ENCODE peak calls at places on chromosomes 5 and 9, in four cellular contexts. E is GM12878, Y is K562, P is WTC11. Q is an unnamed sample.

GRCh38 chr9:35272989-35273388 is 111.2 kb downstream of the UNC13B start:
- DNase-seq in E (no peak), Y (no peak), P (no peak), Q (no peak)

GRCh38 chr9:117224676-117225075 is 190.2 kb downstream of the ASTN2 start:
- DNase-seq in E (no peak), Y (no peak), P (no peak), Q (no peak)

GRCh38 chr9:81083821-81084512 is 605.4 kb downstream of the TLE1 start:
- DNase-seq in E (no peak), Y (no peak), P (no peak), Q (no peak)

GRCh38 chr5:80894083-80894482 is 66.1 kb upstream of the RASGRF2 start:
- DNase-seq in E (no peak), Y (no peak), P (no peak), Q (no peak)

GRCh38 chr9:76905984-76906861 is at the start of gene PRUNE2:
- DNase-seq in E (no peak), Y (no peak), P (peak), Q (no peak)

GRCh38 chr5:133337795-133338445 is 274.4 kb downstream of the FSTL4 start:
- DNase-seq in E (no peak), Y (no peak), P (no peak), Q (no peak)

GRCh38 chr5:53944981-53945380 is 365.4 kb downstream of the ARL15 start:
- DNase-seq in E (no peak), Y (no peak), P (no peak), Q (peak)

GRCh38 chr9:129166962-129167557 is 11.0 kb downstream of the IER5L start:
- DNase-seq in E (no peak), Y (peak), P (peak), Q (peak)

GRCh38 chr9:12290166-12290869 is 402.9 kb upstream of the TYRP1 start:
- DNase-seq in E (no peak), Y (no peak), P (no peak), Q (no peak)

GRCh38 chr9:109117856-109118801 is 1.6 kb downstream of the TMEM245 start:
- DNase-seq in E (no peak), Y (peak), P (no peak), Q (peak)

GRCh38 chr9:93304574-93305496 is 120.9 kb downstream of the WNK2 start:
- DNase-seq in E (no peak), Y (peak), P (peak), Q (peak)

GRCh38 chr5:150358261-150359095 is 981 bp downstream of the TCOF1 start:
- DNase-seq in E (no peak), Y (no peak), P (no peak), Q (peak)

GRCh38 chr5:4777435-4777834 is 362.7 kb upstream of the ADAMTS16 start:
- DNase-seq in E (no peak), Y (no peak), P (no peak), Q (no peak)

GRCh38 chr5:64163135-64163534 is 2.5 kb upstream of the RNF180 start:
- DNase-seq in E (no peak), Y (no peak), P (no peak), Q (no peak)

GRCh38 chr5:64161420-64161819 is 4.2 kb upstream of the RNF180 start:
- DNase-seq in E (no peak), Y (no peak), P (no peak), Q (no peak)

GRCh38 chr5:64156276-64156675 is 9.4 kb upstream of the RNF180 start:
- DNase-seq in E (no peak), Y (no peak), P (no peak), Q (no peak)

GRCh38 chr5:64160196-64160595 is 5.4 kb upstream of the RNF180 start:
- DNase-seq in E (no peak), Y (no peak), P (no peak), Q (no peak)

GRCh38 chr5:64158827-64159226 is 6.8 kb upstream of the RNF180 start:
- DNase-seq in E (no peak), Y (no peak), P (no peak), Q (no peak)
- TF ChIP-seq TCF7 in E (no peak), Y (no peak), P (no peak), Q (no peak)

DNA sequence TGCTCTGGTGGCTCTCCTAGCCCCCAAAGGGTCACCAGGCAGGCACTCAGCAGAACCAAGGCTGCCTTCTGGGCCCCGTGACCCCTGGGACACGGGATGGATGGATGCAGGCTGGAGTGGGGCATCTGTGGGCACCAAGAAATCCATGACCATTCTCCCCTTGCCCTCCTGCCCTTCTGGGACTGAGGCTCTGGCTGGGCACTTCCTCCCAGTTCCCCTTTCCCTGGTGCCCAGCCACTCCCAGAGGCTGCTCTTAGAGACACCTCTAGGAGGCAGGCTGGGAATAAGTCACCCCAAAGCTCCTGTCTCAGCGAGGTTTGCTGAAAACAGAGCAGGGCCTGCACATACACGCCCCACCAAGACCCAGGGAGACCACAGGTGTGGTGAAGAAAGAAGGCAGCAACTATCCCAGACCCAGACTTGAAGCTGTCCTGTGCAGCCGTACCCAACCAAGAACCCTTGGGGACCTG is 943 bp downstream of the STING1 start:
- DNase-seq in E (no peak), Y (peak), P (no peak), Q (no peak)
- TF ChIP-seq TCF7 in E (no peak), Y (no peak), P (no peak), Q (no peak)

GRCh38 chr5:83394190-83394589 is 77.4 kb upstream of the VCAN start:
- DNase-seq in E (no peak), Y (no peak), P (no peak), Q (no peak)
- TF ChIP-seq TCF7 in E (no peak), Y (no peak), P (no peak), Q (no peak)

DNA sequence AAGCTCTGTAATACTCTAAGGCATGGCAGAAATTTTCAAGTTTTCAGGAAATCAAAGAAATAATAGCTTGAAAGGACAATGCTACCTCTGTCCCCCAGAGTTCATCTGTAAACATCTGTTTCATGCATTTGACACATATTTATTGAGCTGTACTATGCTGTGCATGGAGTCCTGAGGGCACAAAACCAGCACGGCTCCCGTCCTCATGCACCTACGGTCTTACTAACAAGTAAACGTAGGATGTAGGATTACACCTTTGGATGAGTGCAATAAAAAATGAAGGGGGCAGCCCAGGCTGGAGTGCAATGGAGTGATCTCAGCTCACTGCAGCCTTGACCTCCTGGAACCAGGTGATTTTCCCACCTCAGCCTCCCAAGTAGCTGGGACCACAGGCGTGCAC is 81.9 kb downstream of the SPTLC1 start:
- DNase-seq in E (no peak), Y (no peak), P (no peak), Q (no peak)
- TF ChIP-seq TCF7 in E (no peak), Y (no peak), P (no peak), Q (no peak)

DNA sequence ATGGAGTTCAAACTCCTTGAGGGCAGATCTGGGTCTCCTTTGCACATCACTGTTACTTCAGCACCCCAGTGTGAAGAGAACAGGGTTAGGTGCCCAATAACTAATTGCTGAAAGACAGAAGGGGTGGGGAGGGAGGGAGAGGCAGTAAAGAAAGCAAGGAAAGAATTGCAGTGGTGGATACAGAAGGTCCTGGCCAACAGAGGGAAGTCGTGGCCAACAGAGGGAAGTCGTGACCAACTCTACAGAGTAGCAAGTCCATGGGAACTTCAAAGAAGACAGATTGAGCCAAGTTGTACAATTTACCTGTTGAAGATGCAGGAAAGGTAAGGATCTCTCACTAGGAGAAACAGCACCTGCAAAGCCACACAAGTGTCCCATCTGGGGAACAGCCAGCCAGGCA is 27.1 kb downstream of the CCNJL start:
- DNase-seq in E (no peak), Y (no peak), P (no peak), Q (no peak)
- TF ChIP-seq TCF7 in E (no peak), Y (no peak), P (no peak), Q (no peak)

GRCh38 chr5:154248691-154249090 is 58.2 kb downstream of the GALNT10 start:
- DNase-seq in E (no peak), Y (no peak), P (no peak), Q (no peak)
- TF ChIP-seq TCF7 in E (no peak), Y (no peak), P (no peak), Q (no peak)

Q was measured in HepG2.